ENCODE peak calls at places on chromosome 19, in eight cellular contexts. C is uterus; O is tibial nerve; R is ascending aorta; M is cardiac fibroblast; Q is cardiac muscle cell; D is CD8-positive, alpha-beta T cell; K is astrocyte of the spinal cord. H is an unnamed sample.

GRCh38 chr19:12126707-12127106 is 13.4 kb downstream of the ZNF20 start:
- DNase-seq in C (no peak), O (no peak), R (no peak), M (peak), Q (peak), D (peak), K (no peak), H (no peak)

GRCh38 chr19:58500242-58500641 is 11.6 kb downstream of the SLC27A5 start:
- DNase-seq in C (no peak), O (no peak), R (no peak), M (no peak), Q (no peak), D (no peak), K (no peak), H (no peak)

GRCh38 chr19:13095934-13096890 is 6.4 kb downstream of the LYL1 start:
- DNase-seq in C (peak), O (no peak), R (peak), M (no peak), Q (peak), D (no peak), K (no peak), H (no peak)

GRCh38 chr19:55491546-55492360 is 3.5 kb downstream of the SSC5D start:
- DNase-seq in C (peak), O (no peak), R (no peak), M (no peak), Q (no peak), D (no peak), K (no peak), H (no peak)

GRCh38 chr19:41328818-41329220 is 18.8 kb downstream of the CCDC97 start:
- DNase-seq in C (no peak), O (no peak), R (no peak), M (no peak), Q (no peak), D (no peak), K (no peak), H (no peak)

GRCh38 chr19:3627351-3627723 is 747 bp upstream of the CACTIN start:
- DNase-seq in C (no peak), O (no peak), R (no peak), M (no peak), Q (no peak), D (no peak), K (no peak), H (no peak)

GRCh38 chr19:18442941-18443340 is 5.0 kb upstream of the ISYNA1 start:
- DNase-seq in C (no peak), O (no peak), R (no peak), M (no peak), Q (no peak), D (no peak), K (no peak), H (no peak)

GRCh38 chr19:8423821-8424223 is 10.7 kb downstream of the MARCHF2 start:
- DNase-seq in C (peak), O (peak), R (peak), M (peak), Q (no peak), D (no peak), K (peak), H (no peak)

GRCh38 chr19:55656552-55656951 is 1.7 kb downstream of the U2AF2 start:
- DNase-seq in C (no peak), O (no peak), R (no peak), M (no peak), Q (no peak), D (no peak), K (no peak), H (no peak)

GRCh38 chr19:35164418-35164817 is 9.9 kb downstream of the FXYD5 start:
- DNase-seq in C (no peak), O (no peak), R (no peak), M (no peak), Q (no peak), D (no peak), K (no peak), H (no peak)

GRCh38 chr19:40510526-40511115 is 43.8 kb downstream of the SPTBN4 start:
- DNase-seq in C (no peak), O (no peak), R (no peak), M (no peak), Q (no peak), D (no peak), K (peak), H (no peak)

GRCh38 chr19:1468274-1469199 is 10.5 kb downstream of the C19orf25 start:
- DNase-seq in C (no peak), O (no peak), R (no peak), M (no peak), Q (peak), D (peak), K (no peak), H (no peak)
- TF ChIP-seq CTCF in C (no peak), O (no peak), R (no peak), M (no peak), Q (no peak), D (no peak), K (no peak), H (peak)

GRCh38 chr19:4748185-4748584 is 24.5 kb upstream of the DPP9 start:
- DNase-seq in C (no peak), O (no peak), R (no peak), M (no peak), Q (no peak), D (no peak), K (no peak), H (no peak)
- TF ChIP-seq CTCF in C (no peak), O (no peak), R (no peak), M (no peak), Q (no peak), D (no peak), K (no peak), H (no peak)

GRCh38 chr19:5900976-5901375 is 2.6 kb downstream of the NDUFA11 start:
- DNase-seq in C (no peak), O (no peak), R (no peak), M (no peak), Q (no peak), D (no peak), K (no peak), H (no peak)
- TF ChIP-seq CTCF in C (no peak), O (no peak), R (no peak), M (no peak), Q (no peak), D (no peak), K (no peak), H (no peak)

GRCh38 chr19:6610934-6611370 is 20.0 kb upstream of the CD70 start:
- DNase-seq in C (no peak), O (no peak), R (no peak), M (peak), Q (no peak), D (no peak), K (peak), H (no peak)
- TF ChIP-seq CTCF in C (no peak), O (no peak), R (no peak), M (no peak), Q (no peak), D (no peak), K (no peak), H (no peak)

GRCh38 chr19:51015691-51016267 is 3.7 kb downstream of the KLK10 start:
- DNase-seq in C (no peak), O (no peak), R (no peak), M (no peak), Q (no peak), D (no peak), K (no peak), H (no peak)

GRCh38 chr19:51018745-51019543 is 565 bp downstream of the KLK10 start:
- DNase-seq in C (no peak), O (no peak), R (no peak), M (peak), Q (peak), D (no peak), K (no peak), H (no peak)

GRCh38 chr19:51019544-51019925 is at the start of gene KLK10:
- DNase-seq in C (no peak), O (no peak), R (no peak), M (no peak), Q (no peak), D (no peak), K (no peak), H (no peak)

GRCh38 chr19:51014242-51014641 is 5.3 kb downstream of the KLK10 start:
- DNase-seq in C (no peak), O (no peak), R (no peak), M (no peak), Q (no peak), D (no peak), K (no peak), H (no peak)

DNA sequence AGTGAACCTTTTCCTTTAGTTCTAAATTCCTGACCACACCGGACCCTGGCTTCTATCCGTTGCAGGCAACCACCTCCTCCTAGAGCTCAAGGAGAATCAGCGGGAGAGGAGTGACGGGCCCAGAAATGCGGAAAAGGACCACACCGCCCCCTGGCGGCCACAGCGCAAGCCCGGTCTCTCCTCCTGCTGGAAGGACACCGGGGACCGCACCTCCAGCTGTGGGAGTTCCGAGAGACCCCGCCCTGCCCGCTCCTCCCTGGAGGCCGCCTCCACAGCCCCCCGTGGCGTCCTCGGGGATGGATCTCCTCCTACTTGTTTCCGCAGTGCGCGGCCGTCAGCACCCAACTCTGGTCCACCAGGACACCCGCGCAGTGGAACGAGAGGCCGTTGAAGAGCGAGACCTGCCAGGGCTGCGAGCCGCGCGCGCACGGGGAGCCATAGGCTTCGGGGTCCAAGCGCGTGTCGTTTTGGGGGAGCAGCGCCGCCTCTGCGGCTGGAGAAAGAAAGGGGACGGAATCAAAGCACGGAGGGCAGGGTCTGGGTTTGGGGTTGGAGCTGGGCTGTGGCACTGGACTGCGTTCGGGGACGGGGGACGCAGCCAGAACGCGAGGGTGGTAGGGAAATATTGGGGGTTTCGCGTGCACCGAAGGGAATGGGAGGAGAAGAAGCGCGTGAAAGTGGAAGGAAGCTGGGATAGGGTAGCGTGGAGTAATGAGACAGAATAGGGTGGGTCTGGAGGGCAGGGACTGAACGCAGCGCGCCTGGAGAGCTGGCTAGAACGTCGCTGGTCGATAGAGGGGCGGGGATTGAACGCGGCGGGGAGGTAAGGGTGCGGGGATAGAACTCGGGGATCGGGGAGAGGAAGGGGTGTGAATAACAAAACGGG is 2.5 kb downstream of the KLK10 start:
- DNase-seq in C (no peak), O (peak), R (peak), M (peak), Q (peak), D (peak), K (no peak), H (peak)
- TF ChIP-seq CTCF in C (no peak), O (peak), R (peak), M (peak), Q (peak), D (no peak), K (peak), H (peak)

H was measured in D721Med.